ENCODE peak calls at places on chromosome X, in four cellular contexts. G, N, P and L are unnamed samples. For H3K4me1, the result is how much of the 10 kb centered on the place peaks cover.

GRCh38 chrX:84186603-84187358 is 1.2 kb downstream of the RPS6KA6 start:
- DNase-seq in G (no peak), N (peak), P (peak), L (no peak)

GRCh38 chrX:134026732-134027311 is 41.4 kb upstream of the GPC3 start:
- DNase-seq in G (no peak), N (peak), P (peak), L (peak)

GRCh38 chrX:12946406-12946805 is 28.5 kb upstream of the TMSB4X start:
- DNase-seq in G (no peak), N (no peak), P (no peak), L (no peak)

GRCh38 chrX:153981771-153982533 is 9.4 kb downstream of the TMEM187 start:
- DNase-seq in G (peak), N (no peak), P (no peak), L (no peak)

GRCh38 chrX:24988314-24988713 is 27.5 kb downstream of the ARX start:
- DNase-seq in G (no peak), N (no peak), P (no peak), L (no peak)

GRCh38 chrX:19382500-19383145 is 38.9 kb downstream of the PDHA1 start:
- DNase-seq in G (no peak), N (peak), P (peak), L (peak)

GRCh38 chrX:22520128-22520828 is 247.6 kb downstream of the CBLL2 start:
- DNase-seq in G (no peak), N (no peak), P (no peak), L (no peak)

GRCh38 chrX:10296581-10296980 is 139.8 kb downstream of the CLCN4 start:
- DNase-seq in G (no peak), N (no peak), P (no peak), L (no peak)

GRCh38 chrX:40097492-40098263 is at the start of gene BCOR:
- DNase-seq in G (peak), N (peak), P (peak), L (peak)
- H3K4me1 ChIP-seq in G (under half), N (under half), P (under half), L (under half)

GRCh38 chrX:128781506-128781905 is 729.3 kb upstream of the ACTRT1 start:
- DNase-seq in G (no peak), N (peak), P (peak), L (no peak)
- TF ChIP-seq CTCF in G (peak), N (peak), P (peak), L (no peak)

DNA sequence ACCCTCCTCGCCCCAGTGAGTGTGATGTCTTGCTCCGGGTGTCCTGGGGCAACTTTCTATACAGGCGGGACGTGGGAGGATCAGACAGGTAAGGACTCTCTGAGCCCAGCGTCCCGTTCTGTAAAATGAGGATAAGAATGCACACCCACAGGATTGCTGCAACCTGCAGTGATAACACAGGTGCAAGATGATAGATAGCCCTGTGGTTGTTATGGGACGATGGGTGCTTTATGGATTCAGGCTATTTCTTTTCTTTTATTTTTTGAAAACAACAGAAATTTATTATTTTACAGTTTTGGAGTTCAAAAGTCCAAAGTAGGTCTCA is 28.6 kb downstream of the BEX3 start:
- DNase-seq in G (no peak), N (no peak), P (no peak), L (no peak)
- H3K4me1 ChIP-seq in G (under half), N (under half), P (under half), L (under half)

GRCh38 chrX:63764946-63765345 is 20.1 kb downstream of the ARHGEF9 start:
- DNase-seq in G (no peak), N (no peak), P (no peak), L (no peak)

GRCh38 chrX:63765692-63766091 is 19.3 kb downstream of the ARHGEF9 start:
- DNase-seq in G (no peak), N (no peak), P (no peak), L (no peak)

GRCh38 chrX:63755892-63756291 is 29.1 kb downstream of the ARHGEF9 start:
- DNase-seq in G (no peak), N (no peak), P (no peak), L (no peak)

DNA sequence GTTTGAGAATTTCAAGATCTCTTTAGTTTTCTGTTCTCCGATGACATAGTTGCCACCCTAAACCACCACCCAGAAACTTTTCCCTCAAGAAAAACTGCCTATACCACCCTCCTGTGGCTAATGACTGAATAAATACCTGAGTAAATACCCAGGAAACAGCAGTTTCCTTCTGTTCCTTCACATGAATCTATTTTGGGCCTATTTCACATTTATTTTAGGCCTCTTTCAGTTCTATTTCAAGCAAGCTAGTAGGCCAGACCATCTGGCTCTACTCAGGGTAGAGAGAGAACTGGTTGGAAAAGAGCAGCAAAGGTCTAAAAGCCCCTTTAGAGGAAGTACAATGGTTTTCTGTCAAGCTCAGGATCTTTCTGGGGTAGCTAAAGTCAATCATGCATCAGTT is 23.4 kb downstream of the ARHGEF9 start:
- DNase-seq in G (no peak), N (no peak), P (no peak), L (no peak)
- TF ChIP-seq CTCF in G (no peak), N (no peak), P (peak), L (peak)